ENCODE peak calls at places on chromosome 3, in five cellular contexts. G is H54; U is astrocyte of the hippocampus; T is KBM-7; R is stimulated activated CD4-positive, alpha-beta T cell treated with anti-CD3 and anti-CD28 coated beads, Interleukin-2, amount 100 ng/mL, for 48 hours. V is an unnamed sample.

GRCh38 chr3:134476977-134477376 is 8.8 kb downstream of the ANAPC13 start:
- DNase-seq in G (no peak), U (no peak), T (no peak), R (no peak), V (peak)

GRCh38 chr3:95134693-95135375 is 1072.0 kb downstream of the NSUN3 start:
- DNase-seq in G (no peak), U (peak), T (no peak), R (no peak), V (peak)

GRCh38 chr3:58470363-58471024 is 21.4 kb upstream of the KCTD6 start:
- DNase-seq in G (no peak), U (no peak), T (no peak), R (no peak), V (no peak)

GRCh38 chr3:140712301-140712700 is 34.4 kb downstream of the TRIM42 start:
- DNase-seq in G (no peak), U (no peak), T (no peak), R (no peak), V (no peak)

GRCh38 chr3:100400424-100400781 is 486 bp downstream of the TOMM70 start:
- DNase-seq in G (peak), U (no peak), T (peak), R (no peak), V (no peak)

GRCh38 chr3:45993421-45994027 is 2.1 kb downstream of the FYCO1 start:
- DNase-seq in G (no peak), U (no peak), T (no peak), R (no peak), V (no peak)

GRCh38 chr3:32569540-32570425 is 875 bp downstream of the DYNC1LI1 start:
- DNase-seq in G (peak), U (peak), T (peak), R (peak), V (peak)

GRCh38 chr3:187989458-187990153 is 164.4 kb upstream of the LPP start:
- DNase-seq in G (no peak), U (peak), T (no peak), R (no peak), V (no peak)

GRCh38 chr3:175057406-175057805 is 198.3 kb downstream of the NAALADL2 start:
- DNase-seq in G (no peak), U (peak), T (no peak), R (no peak), V (no peak)

GRCh38 chr3:166731701-166732100 is 648.4 kb downstream of the ZBBX start:
- DNase-seq in G (no peak), U (no peak), T (no peak), R (no peak), V (no peak)

GRCh38 chr3:177284383-177284881 is 87.2 kb upstream of the TBL1XR1 start:
- DNase-seq in G (peak), U (no peak), T (peak), R (peak), V (peak)

GRCh38 chr3:184240384-184241140 is 8.2 kb downstream of the ALG3 start:
- DNase-seq in G (no peak), U (peak), T (peak), R (no peak), V (peak)

GRCh38 chr3:191380001-191380400 is 49.7 kb upstream of the UTS2B start:
- DNase-seq in G (no peak), U (no peak), T (no peak), R (no peak), V (no peak)

GRCh38 chr3:12405432-12406272 is 78.6 kb upstream of the TSEN2 start:
- DNase-seq in G (peak), U (peak), T (peak), R (no peak), V (peak)

GRCh38 chr3:113269661-113270060 is 58.3 kb downstream of the BOC start:
- DNase-seq in G (no peak), U (no peak), T (no peak), R (no peak), V (no peak)

GRCh38 chr3:32743934-32744333 is 58.9 kb downstream of the CNOT10 start:
- DNase-seq in G (no peak), U (no peak), T (peak), R (no peak), V (peak)

GRCh38 chr3:117193390-117193789 is 483.8 kb downstream of the TUSC7 start:
- DNase-seq in G (no peak), U (no peak), T (no peak), R (no peak), V (peak)

GRCh38 chr3:72010044-72010443 is 225.1 kb upstream of the PROK2 start:
- DNase-seq in G (no peak), U (no peak), T (no peak), R (no peak), V (no peak)

GRCh38 chr3:72746412-72747411 is 101.5 kb downstream of the SHQ1 start:
- DNase-seq in G (no peak), U (peak), T (no peak), R (no peak), V (no peak)

GRCh38 chr3:74633021-74633420 is 18.6 kb upstream of the CNTN3 start:
- DNase-seq in G (no peak), U (peak), T (no peak), R (no peak), V (no peak)

GRCh38 chr3:12681089-12681488 is 17.2 kb upstream of the RAF1 start:
- DNase-seq in G (no peak), U (no peak), T (no peak), R (no peak), V (no peak)

GRCh38 chr3:68288050-68288449 is 633.6 kb upstream of the SUCLG2 start:
- DNase-seq in G (no peak), U (no peak), T (no peak), R (no peak), V (no peak)

GRCh38 chr3:107452436-107452835 is 70.3 kb upstream of the BBX start:
- DNase-seq in G (no peak), U (peak), T (no peak), R (no peak), V (peak)

GRCh38 chr3:28317438-28318022 is 31.0 kb upstream of the ZCWPW2 start:
- DNase-seq in G (no peak), U (peak), T (peak), R (peak), V (peak)

GRCh38 chr3:46383211-46383945 is 12.6 kb downstream of the CCR5 start:
- DNase-seq in G (no peak), U (no peak), T (no peak), R (no peak), V (no peak)

GRCh38 chr3:105328338-105328730 is 38.4 kb upstream of the ALCAM start:
- DNase-seq in G (no peak), U (no peak), T (no peak), R (no peak), V (no peak)

GRCh38 chr3:171383206-171384018 is 76.8 kb downstream of the TNIK start:
- DNase-seq in G (no peak), U (peak), T (no peak), R (no peak), V (no peak)

GRCh38 chr3:114378760-114379159 is 84.9 kb downstream of the TIGIT start:
- DNase-seq in G (no peak), U (no peak), T (no peak), R (no peak), V (no peak)

GRCh38 chr3:1118074-1118473 is 25.2 kb downstream of the CNTN6 start:
- DNase-seq in G (peak), U (peak), T (no peak), R (no peak), V (no peak)

GRCh38 chr3:165614332-165614731 is 222.9 kb downstream of the BCHE start:
- DNase-seq in G (no peak), U (no peak), T (no peak), R (no peak), V (no peak)

GRCh38 chr3:69120879-69121464 is 1.4 kb downstream of the LMOD3 start:
- DNase-seq in G (peak), U (peak), T (peak), R (peak), V (peak)

GRCh38 chr3:42300013-42300412 is 34.0 kb upstream of the CCK start:
- DNase-seq in G (peak), U (peak), T (peak), R (peak), V (peak)

GRCh38 chr3:188243124-188243795 is 89.3 kb downstream of the LPP start:
- DNase-seq in G (no peak), U (no peak), T (no peak), R (no peak), V (no peak)

GRCh38 chr3:185069023-185069422 is 83.8 kb downstream of the C3orf70 start:
- DNase-seq in G (no peak), U (no peak), T (no peak), R (no peak), V (no peak)

V was measured in myocyte.